ENCODE peak calls at places on chromosomes 5 and 9, in four cellular contexts. A is caudate nucleus; E is stimulated activated naive CD4-positive, alpha-beta T cell; I is EH. X is an unnamed sample.
A peak's percentile ranks its signal among the peaks of the same experiment; 100 is the strongest.

GRCh38 chr9:38445154-38446043 is 21.1 kb upstream of the IGFBPL1 start:
- DNase-seq in A (no peak), E (no peak), I (no peak), X (no peak)

GRCh38 chr5:55650391-55650790 is 61.7 kb downstream of the SLC38A9 start:
- DNase-seq in A (no peak), E (peak; percentile 67), I (peak; percentile 69), X (no peak)

GRCh38 chr9:84953797-84954695 is 284.5 kb downstream of the NTRK2 start:
- DNase-seq in A (peak; percentile 83), E (no peak), I (peak; percentile 64), X (peak; percentile 43)

GRCh38 chr5:171874210-171874609 is 88.6 kb downstream of the SMIM23 start:
- DNase-seq in A (no peak), E (no peak), I (peak; percentile 61), X (no peak)

GRCh38 chr5:14417232-14417730 is 164.3 kb upstream of the OTULINL start:
- DNase-seq in A (no peak), E (no peak), I (peak; percentile 88), X (no peak)

GRCh38 chr9:95980262-95981125 is 105.0 kb downstream of the ERCC6L2 start:
- DNase-seq in A (no peak), E (no peak), I (no peak), X (no peak)

GRCh38 chr5:176675676-176676360 is 28.5 kb downstream of the TSPAN17 start:
- DNase-seq in A (no peak), E (no peak), I (peak; percentile 43), X (no peak)

GRCh38 chr9:81609782-81610738 is 79.3 kb downstream of the TLE1 start:
- DNase-seq in A (peak; percentile 48), E (no peak), I (peak; percentile 69), X (no peak)

GRCh38 chr5:73137575-73138530 is 17.5 kb downstream of the TMEM171 start:
- DNase-seq in A (no peak), E (no peak), I (no peak), X (no peak)

GRCh38 chr9:5492965-5493364 is 17.4 kb upstream of the PDCD1LG2 start:
- DNase-seq in A (no peak), E (no peak), I (no peak), X (no peak)

GRCh38 chr9:37840560-37841194 is 40.1 kb downstream of the DCAF10 start:
- DNase-seq in A (no peak), E (no peak), I (peak; percentile 84), X (no peak)

GRCh38 chr9:38382141-38382540 is 10.4 kb upstream of the ALDH1B1 start:
- DNase-seq in A (no peak), E (no peak), I (no peak), X (no peak)

GRCh38 chr9:34380511-34381315 is 4.0 kb upstream of the MYORG start:
- DNase-seq in A (peak; percentile 78), E (peak; percentile 85), I (peak; percentile 82), X (peak; percentile 72)

GRCh38 chr5:157108961-157109360 is at the start of gene HAVCR2:
- DNase-seq in A (no peak), E (peak; percentile 69), I (no peak), X (no peak)

GRCh38 chr9:15696979-15697378 is 144.1 kb downstream of the CCDC171 start:
- DNase-seq in A (no peak), E (no peak), I (peak; percentile 49), X (no peak)

GRCh38 chr5:173707392-173707791 is 90.9 kb upstream of the BOD1 start:
- DNase-seq in A (no peak), E (no peak), I (peak; percentile 71), X (no peak)

GRCh38 chr9:91734371-91734981 is 215.6 kb downstream of the ROR2 start:
- DNase-seq in A (no peak), E (peak; percentile 6), I (peak; percentile 55), X (no peak)

GRCh38 chr9:114303571-114303970 is 19.3 kb upstream of the ORM1 start:
- DNase-seq in A (no peak), E (no peak), I (no peak), X (no peak)

GRCh38 chr9:13443380-13444271 is 164.1 kb upstream of the MPDZ start:
- DNase-seq in A (peak; percentile 49), E (no peak), I (no peak), X (peak; percentile 37)

GRCh38 chr5:73312146-73312871 is 136.3 kb downstream of the FOXD1 start:
- DNase-seq in A (no peak), E (no peak), I (peak; percentile 92), X (no peak)

GRCh38 chr9:5625916-5626315 is 3.0 kb upstream of the RIC1 start:
- DNase-seq in A (no peak), E (no peak), I (no peak), X (no peak)

GRCh38 chr9:137021979-137022619 is 5.9 kb downstream of the ABCA2 start:
- DNase-seq in A (peak; percentile 87), E (peak; percentile 43), I (peak; percentile 71), X (peak; percentile 23)

GRCh38 chr5:176497852-176498251 is 39.4 kb downstream of the RNF44 start:
- DNase-seq in A (no peak), E (no peak), I (peak; percentile 48), X (no peak)

GRCh38 chr5:134464988-134465855 is 53.5 kb upstream of the CDKN2AIPNL start:
- DNase-seq in A (no peak), E (peak; percentile 25), I (no peak), X (no peak)

GRCh38 chr5:16934669-16935068 is 1.4 kb downstream of the MYO10 start:
- DNase-seq in A (no peak), E (no peak), I (peak; percentile 60), X (no peak)

GRCh38 chr5:84816746-84817547 is 432.3 kb upstream of the EDIL3 start:
- DNase-seq in A (no peak), E (no peak), I (no peak), X (no peak)

GRCh38 chr9:16794871-16795639 is 75.4 kb downstream of the BNC2 start:
- DNase-seq in A (no peak), E (no peak), I (peak; percentile 99), X (no peak)

GRCh38 chr9:899440-900184 is 58.1 kb downstream of the DMRT1 start:
- DNase-seq in A (no peak), E (no peak), I (no peak), X (no peak)

X was measured in NCI-H1436.